ENCODE peak calls at places on chromosomes 11 and 22, in six cellular contexts. R is mucosa of descending colon, K is GM12865, Z is body of pancreas, J is ascending aorta, B is pancreas. O is an unnamed sample.

GRCh38 chr22:49670610-49671330 is 156.9 kb downstream of the BRD1 start:
- DNase-seq in K (no peak), J (no peak), Z (no peak), B (no peak), R (no peak), O (no peak)

GRCh38 chr11:77188912-77189491 is 61.0 kb downstream of the MYO7A start:
- DNase-seq in J (no peak), B (no peak), Z (no peak), K (no peak), R (peak), O (no peak)

GRCh38 chr11:103587951-103588788 is 448.3 kb upstream of the DDI1 start:
- DNase-seq in B (no peak), Z (no peak), K (no peak), J (no peak), R (no peak), O (no peak)

GRCh38 chr11:35485656-35486318 is 39.6 kb downstream of the PAMR1 start:
- DNase-seq in K (peak), R (peak), Z (peak), B (peak), J (peak), O (peak)

GRCh38 chr22:38034278-38034882 is 22.8 kb upstream of the PICK1 start:
- DNase-seq in Z (peak), J (no peak), B (peak), K (peak), R (peak), O (no peak)

GRCh38 chr11:125401746-125402145 is 94.3 kb downstream of the FEZ1 start:
- DNase-seq in J (no peak), B (no peak), K (no peak), Z (no peak), R (no peak), O (no peak)

GRCh38 chr22:20422271-20422958 is 15.2 kb downstream of the SCARF2 start:
- DNase-seq in Z (no peak), K (no peak), B (no peak), J (no peak), R (no peak), O (no peak)

GRCh38 chr22:38402204-38402603 is 52.8 kb downstream of the KCNJ4 start:
- DNase-seq in K (no peak), Z (no peak), B (no peak), J (no peak), R (no peak), O (no peak)

GRCh38 chr11:71364806-71365205 is 83.4 kb downstream of the DHCR7 start:
- DNase-seq in Z (no peak), R (no peak), B (no peak), K (no peak), J (no peak), O (no peak)

GRCh38 chr11:64100345-64100744 is 64.6 kb downstream of the FLRT1 start:
- DNase-seq in K (peak), R (no peak), B (no peak), Z (no peak), J (no peak), O (no peak)

GRCh38 chr11:21640491-21640890 is 552.4 kb upstream of the ANO5 start:
- DNase-seq in B (no peak), R (no peak), K (no peak), J (no peak), Z (no peak), O (no peak)

GRCh38 chr11:39367526-39367925 is 2091.9 kb downstream of the LRRC4C start:
- DNase-seq in K (no peak), R (no peak), B (no peak), J (no peak), Z (no peak), O (no peak)

GRCh38 chr11:134951305-134951700 is 539.3 kb upstream of the B3GAT1 start:
- DNase-seq in B (no peak), K (no peak), J (no peak), Z (no peak), R (no peak), O (no peak)

GRCh38 chr11:1138053-1138452 is 19.7 kb upstream of the MUC5AC start:
- DNase-seq in R (no peak), J (no peak), Z (no peak), B (no peak), K (no peak), O (no peak)

GRCh38 chr11:86805873-86806310 is 5.5 kb downstream of the PRSS23 start:
- DNase-seq in K (peak), J (no peak), R (no peak), B (no peak), Z (no peak), O (no peak)

GRCh38 chr22:49295851-49296560 is 531.7 kb downstream of the BRD1 start:
- DNase-seq in R (no peak), J (no peak), Z (no peak), B (peak), K (no peak), O (no peak)

GRCh38 chr11:19864141-19865120 is 151.8 kb downstream of the NAV2 start:
- DNase-seq in Z (peak), K (no peak), B (no peak), J (no peak), R (no peak), O (no peak)

GRCh38 chr22:37657590-37658132 is 862 bp upstream of the PDXP start:
- DNase-seq in J (no peak), B (no peak), Z (no peak), R (no peak), K (peak), O (no peak)

GRCh38 chr11:127395034-127395433 is 394.5 kb upstream of the KIRREL3 start:
- DNase-seq in K (no peak), J (no peak), B (no peak), Z (peak), R (no peak), O (no peak)

GRCh38 chr11:65118097-65118837 is 766 bp upstream of the ZNHIT2 start:
- DNase-seq in B (no peak), Z (no peak), K (no peak), J (no peak), R (peak), O (no peak)

GRCh38 chr11:22769081-22769480 is 60.5 kb downstream of the SVIP start:
- DNase-seq in J (no peak), Z (no peak), B (no peak), K (no peak), R (no peak), O (no peak)

GRCh38 chr11:59611570-59612565 is 3.7 kb downstream of the OSBP start:
- DNase-seq in K (no peak), Z (peak), R (no peak), B (peak), J (no peak), O (no peak)

GRCh38 chr11:47979378-47980092 is 824 bp upstream of the PTPRJ start:
- DNase-seq in J (no peak), K (no peak), R (no peak), B (no peak), Z (no peak), O (no peak)

GRCh38 chr11:120337133-120337895 is 1.1 kb downstream of the ARHGEF12 start:
- DNase-seq in B (peak), R (no peak), Z (peak), K (peak), J (no peak), O (peak)

DNA sequence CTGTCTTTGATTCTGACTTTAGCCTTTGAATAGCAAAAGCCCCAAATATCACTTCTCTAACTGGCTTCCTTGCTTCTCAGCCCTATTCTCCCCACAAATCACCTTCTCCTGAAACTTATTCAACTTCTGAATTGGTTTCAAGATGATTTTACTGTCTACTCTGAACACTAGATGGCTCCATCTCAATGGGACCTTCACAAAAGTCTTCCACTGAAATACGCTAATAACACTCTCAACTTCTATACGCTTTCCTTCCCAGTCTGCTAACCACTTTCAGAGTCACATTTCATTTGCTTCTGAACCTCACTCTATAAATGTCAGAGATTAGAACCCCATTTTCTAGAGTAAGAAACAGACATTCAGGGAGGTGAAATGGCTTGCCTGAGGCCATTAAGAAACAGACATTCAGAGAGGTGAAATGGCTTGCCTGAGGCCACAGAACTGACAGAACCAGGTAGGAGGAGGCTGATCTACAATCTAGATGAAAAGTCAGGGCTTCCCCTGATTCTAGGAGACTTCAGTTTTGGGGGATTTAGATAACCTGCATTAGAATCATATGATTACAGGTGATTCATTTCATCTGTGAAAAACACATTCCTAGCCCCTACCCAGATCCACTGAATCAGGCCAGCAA is 20.6 kb downstream of the MORC2 start:
- DNase-seq in K (peak), J (no peak), B (no peak), Z (no peak), R (no peak), O (no peak)
- TF ChIP-seq CTCF in K (peak), J (peak), B (peak), Z (peak), R (no peak), O (no peak)

GRCh38 chr11:16945671-16946469 is 68.3 kb downstream of the PLEKHA7 start:
- DNase-seq in J (no peak), Z (peak), B (peak), K (peak), R (no peak), O (peak)
- TF ChIP-seq CTCF in J (peak), Z (peak), B (peak), K (peak), R (peak), O (peak)

GRCh38 chr11:41788177-41788576 is 328.7 kb upstream of the LRRC4C start:
- DNase-seq in B (no peak), K (no peak), J (no peak), R (peak), Z (no peak), O (no peak)
- TF ChIP-seq CTCF in B (no peak), K (no peak), J (no peak), R (no peak), Z (no peak), O (no peak)

GRCh38 chr11:34226210-34226609 is 120.8 kb downstream of the NAT10 start:
- DNase-seq in B (no peak), K (no peak), R (no peak), J (no peak), Z (no peak), O (no peak)
- TF ChIP-seq CTCF in B (no peak), K (no peak), R (no peak), J (no peak), Z (no peak), O (no peak)

DNA sequence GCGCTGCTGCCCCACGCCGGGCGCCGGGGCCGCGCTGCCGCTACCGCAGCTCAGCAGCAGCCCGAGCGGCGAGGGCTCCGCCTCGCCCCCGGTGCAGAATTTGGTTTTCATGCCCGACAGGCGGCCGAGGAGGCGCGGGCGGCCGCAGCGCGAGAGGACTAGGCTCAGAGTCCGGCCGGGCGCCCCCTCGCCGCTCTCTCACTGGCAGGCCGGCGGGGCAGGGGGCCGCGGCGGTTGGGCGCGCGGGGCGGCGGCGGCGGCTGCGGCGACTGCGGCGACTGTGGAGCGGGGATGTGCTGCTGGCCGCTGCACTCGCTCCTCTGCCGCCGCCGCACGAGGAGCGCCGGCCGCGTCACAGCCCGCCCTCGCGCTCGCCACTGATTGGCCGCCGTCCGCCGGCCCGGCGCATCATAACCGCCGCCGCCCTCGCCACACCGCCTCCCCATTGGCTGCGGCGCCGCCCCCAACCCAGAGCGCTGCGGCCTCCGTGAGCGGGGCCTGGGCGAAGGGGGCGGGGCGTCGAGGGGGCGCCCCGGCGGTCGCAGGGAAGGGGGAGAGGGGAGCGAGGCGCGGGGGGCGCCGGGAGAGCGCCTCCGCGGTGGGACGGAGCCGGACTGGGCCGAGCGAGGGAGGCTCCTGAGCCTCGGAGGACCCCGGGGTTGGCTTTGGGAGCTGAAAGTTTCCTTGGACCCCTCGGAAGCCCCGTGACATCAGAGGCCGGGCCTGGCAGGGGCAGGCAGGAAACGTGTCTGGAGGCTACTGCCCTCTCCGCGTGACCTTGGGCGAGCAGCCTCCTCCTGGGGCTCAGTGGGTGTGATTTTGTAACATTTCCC is at the start of gene CHKA:
- DNase-seq in Z (peak), R (peak), B (peak), J (peak), K (peak), O (peak)
- TF ChIP-seq CTCF in Z (no peak), R (no peak), B (no peak), J (no peak), K (no peak), O (no peak)

GRCh38 chr11:75577198-75577597 is 15.1 kb downstream of the SERPINH1 start:
- DNase-seq in R (no peak), B (no peak), Z (peak), J (no peak), K (no peak), O (no peak)
- TF ChIP-seq CTCF in R (no peak), B (peak), Z (peak), J (peak), K (peak), O (peak)